ENCODE peak calls at places on chromosomes 16 and 17, in seven cellular contexts. One of them, this sample, is unnamed.

GRCh38 chr16:51237861-51238378 is 86.8 kb upstream of the SALL1 start:
- DNase-seq in fibroblast of pulmonary artery: no peak
- DNase-seq in hypothalamus: no peak
- DNase-seq in activated effector memory CD4-positive, alpha-beta T cell treated with Interleukin-2 at 50 U/mL for 16 hours: no peak
- DNase-seq in mesothelial cell of epicardium: no peak
- DNase-seq in KG1: no peak
- DNase-seq in frontal cortex: no peak
- DNase-seq in this sample: no peak

GRCh38 chr16:73016488-73016830 is 31.5 kb downstream of the ZFHX3 start:
- DNase-seq in fibroblast of pulmonary artery: no peak
- DNase-seq in hypothalamus: no peak
- DNase-seq in activated effector memory CD4-positive, alpha-beta T cell treated with Interleukin-2 at 50 U/mL for 16 hours: no peak
- DNase-seq in mesothelial cell of epicardium: no peak
- DNase-seq in KG1: no peak
- DNase-seq in frontal cortex: no peak
- DNase-seq in this sample: no peak

GRCh38 chr16:86928517-86929148 is 350.3 kb downstream of the FOXL1 start:
- DNase-seq in fibroblast of pulmonary artery: peak; percentile 26
- DNase-seq in hypothalamus: no peak
- DNase-seq in activated effector memory CD4-positive, alpha-beta T cell treated with Interleukin-2 at 50 U/mL for 16 hours: no peak
- DNase-seq in mesothelial cell of epicardium: no peak
- DNase-seq in KG1: no peak
- DNase-seq in frontal cortex: no peak
- DNase-seq in this sample: no peak

GRCh38 chr17:65987988-65988387 is 203.9 kb downstream of the CEP112 start:
- DNase-seq in fibroblast of pulmonary artery: peak; percentile 64
- DNase-seq in hypothalamus: no peak
- DNase-seq in activated effector memory CD4-positive, alpha-beta T cell treated with Interleukin-2 at 50 U/mL for 16 hours: no peak
- DNase-seq in mesothelial cell of epicardium: no peak
- DNase-seq in KG1: no peak
- DNase-seq in frontal cortex: no peak
- DNase-seq in this sample: no peak

GRCh38 chr17:64635647-64636305 is 26.3 kb downstream of the SMURF2 start:
- DNase-seq in fibroblast of pulmonary artery: peak; percentile 82
- DNase-seq in hypothalamus: no peak
- DNase-seq in activated effector memory CD4-positive, alpha-beta T cell treated with Interleukin-2 at 50 U/mL for 16 hours: no peak
- DNase-seq in mesothelial cell of epicardium: no peak
- DNase-seq in KG1: no peak
- DNase-seq in frontal cortex: no peak
- DNase-seq in this sample: no peak

GRCh38 chr17:81549826-81550225 is 2.3 kb downstream of the FAAP100 start:
- DNase-seq in fibroblast of pulmonary artery: no peak
- DNase-seq in hypothalamus: no peak
- DNase-seq in activated effector memory CD4-positive, alpha-beta T cell treated with Interleukin-2 at 50 U/mL for 16 hours: no peak
- DNase-seq in mesothelial cell of epicardium: no peak
- DNase-seq in KG1: no peak
- DNase-seq in frontal cortex: no peak
- DNase-seq in this sample: no peak

GRCh38 chr17:17837380-17837821 is 615 bp upstream of the SREBF1 start:
- DNase-seq in fibroblast of pulmonary artery: peak; percentile 92
- DNase-seq in hypothalamus: no peak
- DNase-seq in activated effector memory CD4-positive, alpha-beta T cell treated with Interleukin-2 at 50 U/mL for 16 hours: no peak
- DNase-seq in mesothelial cell of epicardium: no peak
- DNase-seq in KG1: no peak
- DNase-seq in frontal cortex: no peak
- DNase-seq in this sample: no peak

GRCh38 chr16:3690470-3690918 is 26.8 kb downstream of the TRAP1 start:
- DNase-seq in fibroblast of pulmonary artery: peak; percentile 96
- DNase-seq in hypothalamus: peak; percentile 84
- DNase-seq in activated effector memory CD4-positive, alpha-beta T cell treated with Interleukin-2 at 50 U/mL for 16 hours: peak; percentile 74
- DNase-seq in mesothelial cell of epicardium: peak; percentile 92
- DNase-seq in KG1: peak; percentile 37
- DNase-seq in frontal cortex: peak; percentile 91
- DNase-seq in this sample: peak; percentile 84

GRCh38 chr17:61581611-61582349 is 9.2 kb downstream of the NACA2 start:
- DNase-seq in fibroblast of pulmonary artery: no peak
- DNase-seq in hypothalamus: no peak
- DNase-seq in activated effector memory CD4-positive, alpha-beta T cell treated with Interleukin-2 at 50 U/mL for 16 hours: no peak
- DNase-seq in mesothelial cell of epicardium: no peak
- DNase-seq in KG1: no peak
- DNase-seq in frontal cortex: no peak
- DNase-seq in this sample: no peak

GRCh38 chr17:5870231-5870953 is 199.8 kb upstream of the WSCD1 start:
- DNase-seq in fibroblast of pulmonary artery: no peak
- DNase-seq in hypothalamus: no peak
- DNase-seq in activated effector memory CD4-positive, alpha-beta T cell treated with Interleukin-2 at 50 U/mL for 16 hours: no peak
- DNase-seq in mesothelial cell of epicardium: no peak
- DNase-seq in KG1: no peak
- DNase-seq in frontal cortex: no peak
- DNase-seq in this sample: no peak

GRCh38 chr17:58970966-58971575 is 135.6 kb downstream of the TRIM37 start:
- DNase-seq in fibroblast of pulmonary artery: no peak
- DNase-seq in hypothalamus: no peak
- DNase-seq in activated effector memory CD4-positive, alpha-beta T cell treated with Interleukin-2 at 50 U/mL for 16 hours: no peak
- DNase-seq in mesothelial cell of epicardium: no peak
- DNase-seq in KG1: no peak
- DNase-seq in frontal cortex: no peak
- DNase-seq in this sample: no peak

GRCh38 chr16:70453891-70454220 is 539 bp upstream of the FCSK start:
- DNase-seq in fibroblast of pulmonary artery: no peak
- DNase-seq in hypothalamus: no peak
- DNase-seq in activated effector memory CD4-positive, alpha-beta T cell treated with Interleukin-2 at 50 U/mL for 16 hours: no peak
- DNase-seq in mesothelial cell of epicardium: no peak
- DNase-seq in KG1: no peak
- DNase-seq in frontal cortex: no peak
- DNase-seq in this sample: no peak

GRCh38 chr16:49744244-49744976 is 111.5 kb downstream of the ZNF423 start:
- DNase-seq in fibroblast of pulmonary artery: no peak
- DNase-seq in hypothalamus: no peak
- DNase-seq in activated effector memory CD4-positive, alpha-beta T cell treated with Interleukin-2 at 50 U/mL for 16 hours: no peak
- DNase-seq in mesothelial cell of epicardium: no peak
- DNase-seq in KG1: no peak
- DNase-seq in frontal cortex: no peak
- DNase-seq in this sample: no peak

GRCh38 chr17:27807567-27808470 is 7.5 kb upstream of the NOS2 start:
- DNase-seq in fibroblast of pulmonary artery: no peak
- DNase-seq in hypothalamus: no peak
- DNase-seq in activated effector memory CD4-positive, alpha-beta T cell treated with Interleukin-2 at 50 U/mL for 16 hours: peak; percentile 56
- DNase-seq in mesothelial cell of epicardium: no peak
- DNase-seq in KG1: no peak
- DNase-seq in frontal cortex: no peak
- DNase-seq in this sample: no peak

GRCh38 chr16:86346034-86346433 is 164.3 kb upstream of the FOXF1 start:
- DNase-seq in fibroblast of pulmonary artery: no peak
- DNase-seq in hypothalamus: no peak
- DNase-seq in activated effector memory CD4-positive, alpha-beta T cell treated with Interleukin-2 at 50 U/mL for 16 hours: no peak
- DNase-seq in mesothelial cell of epicardium: no peak
- DNase-seq in KG1: no peak
- DNase-seq in frontal cortex: no peak
- DNase-seq in this sample: no peak

GRCh38 chr17:7560172-7561027 is 1.3 kb upstream of the SENP3 start:
- DNase-seq in fibroblast of pulmonary artery: peak; percentile 65
- DNase-seq in hypothalamus: no peak
- DNase-seq in activated effector memory CD4-positive, alpha-beta T cell treated with Interleukin-2 at 50 U/mL for 16 hours: no peak
- DNase-seq in mesothelial cell of epicardium: peak; percentile 80
- DNase-seq in KG1: no peak
- DNase-seq in frontal cortex: no peak
- DNase-seq in this sample: no peak

GRCh38 chr17:72342582-72343527 is 222.0 kb downstream of the SOX9 start:
- DNase-seq in fibroblast of pulmonary artery: peak; percentile 23
- DNase-seq in hypothalamus: peak; percentile 44
- DNase-seq in activated effector memory CD4-positive, alpha-beta T cell treated with Interleukin-2 at 50 U/mL for 16 hours: no peak
- DNase-seq in mesothelial cell of epicardium: no peak
- DNase-seq in KG1: no peak
- DNase-seq in frontal cortex: peak; percentile 38
- DNase-seq in this sample: no peak

GRCh38 chr16:2147981-2148671 is at the start of gene RAB26:
- DNase-seq in fibroblast of pulmonary artery: peak; percentile 48
- DNase-seq in hypothalamus: peak; percentile 69
- DNase-seq in activated effector memory CD4-positive, alpha-beta T cell treated with Interleukin-2 at 50 U/mL for 16 hours: peak; percentile 38
- DNase-seq in mesothelial cell of epicardium: peak; percentile 55
- DNase-seq in KG1: no peak
- DNase-seq in frontal cortex: peak; percentile 84
- DNase-seq in this sample: peak; percentile 75

GRCh38 chr16:73420244-73421040 is 372.5 kb upstream of the ZFHX3 start:
- DNase-seq in fibroblast of pulmonary artery: no peak
- DNase-seq in hypothalamus: no peak
- DNase-seq in activated effector memory CD4-positive, alpha-beta T cell treated with Interleukin-2 at 50 U/mL for 16 hours: no peak
- DNase-seq in mesothelial cell of epicardium: no peak
- DNase-seq in KG1: no peak
- DNase-seq in frontal cortex: no peak
- DNase-seq in this sample: no peak

GRCh38 chr17:39011907-39012468 is 44.8 kb upstream of the FBXO47 start:
- DNase-seq in fibroblast of pulmonary artery: no peak
- DNase-seq in hypothalamus: no peak
- DNase-seq in activated effector memory CD4-positive, alpha-beta T cell treated with Interleukin-2 at 50 U/mL for 16 hours: no peak
- DNase-seq in mesothelial cell of epicardium: no peak
- DNase-seq in KG1: no peak
- DNase-seq in frontal cortex: no peak
- DNase-seq in this sample: no peak

GRCh38 chr17:78358538-78359215 is 1.2 kb downstream of the SOCS3 start:
- DNase-seq in fibroblast of pulmonary artery: peak; percentile 64
- DNase-seq in hypothalamus: no peak
- DNase-seq in activated effector memory CD4-positive, alpha-beta T cell treated with Interleukin-2 at 50 U/mL for 16 hours: no peak
- DNase-seq in mesothelial cell of epicardium: no peak
- DNase-seq in KG1: no peak
- DNase-seq in frontal cortex: no peak
- DNase-seq in this sample: peak; percentile 49

GRCh38 chr17:42333053-42333452 is 44.8 kb downstream of the STAT5A start:
- DNase-seq in fibroblast of pulmonary artery: no peak
- DNase-seq in hypothalamus: no peak
- DNase-seq in activated effector memory CD4-positive, alpha-beta T cell treated with Interleukin-2 at 50 U/mL for 16 hours: no peak
- DNase-seq in mesothelial cell of epicardium: no peak
- DNase-seq in KG1: no peak
- DNase-seq in frontal cortex: no peak
- DNase-seq in this sample: no peak

GRCh38 chr16:17511340-17511739 is 40.6 kb upstream of the XYLT1 start:
- DNase-seq in fibroblast of pulmonary artery: no peak
- DNase-seq in hypothalamus: no peak
- DNase-seq in activated effector memory CD4-positive, alpha-beta T cell treated with Interleukin-2 at 50 U/mL for 16 hours: no peak
- DNase-seq in mesothelial cell of epicardium: no peak
- DNase-seq in KG1: no peak
- DNase-seq in frontal cortex: no peak
- DNase-seq in this sample: no peak

GRCh38 chr17:63249256-63250006 is 196.7 kb downstream of the CYB561 start:
- DNase-seq in fibroblast of pulmonary artery: peak; percentile 86
- DNase-seq in hypothalamus: no peak
- DNase-seq in activated effector memory CD4-positive, alpha-beta T cell treated with Interleukin-2 at 50 U/mL for 16 hours: no peak
- DNase-seq in mesothelial cell of epicardium: no peak
- DNase-seq in KG1: no peak
- DNase-seq in frontal cortex: no peak
- DNase-seq in this sample: no peak

GRCh38 chr17:60356947-60357346 is 35.0 kb downstream of the USP32 start:
- DNase-seq in fibroblast of pulmonary artery: peak; percentile 79
- DNase-seq in hypothalamus: no peak
- DNase-seq in activated effector memory CD4-positive, alpha-beta T cell treated with Interleukin-2 at 50 U/mL for 16 hours: no peak
- DNase-seq in mesothelial cell of epicardium: no peak
- DNase-seq in KG1: no peak
- DNase-seq in frontal cortex: no peak
- DNase-seq in this sample: no peak

GRCh38 chr17:47615766-47616424 is 33.8 kb upstream of the KPNB1 start:
- DNase-seq in fibroblast of pulmonary artery: peak; percentile 74
- DNase-seq in hypothalamus: no peak
- DNase-seq in activated effector memory CD4-positive, alpha-beta T cell treated with Interleukin-2 at 50 U/mL for 16 hours: no peak
- DNase-seq in mesothelial cell of epicardium: no peak
- DNase-seq in KG1: no peak
- DNase-seq in frontal cortex: peak; percentile 38
- DNase-seq in this sample: no peak

GRCh38 chr17:41697122-41697962 is 8.7 kb downstream of the EIF1 start:
- DNase-seq in fibroblast of pulmonary artery: peak; percentile 87
- DNase-seq in hypothalamus: peak; percentile 7
- DNase-seq in activated effector memory CD4-positive, alpha-beta T cell treated with Interleukin-2 at 50 U/mL for 16 hours: no peak
- DNase-seq in mesothelial cell of epicardium: no peak
- DNase-seq in KG1: no peak
- DNase-seq in frontal cortex: peak; percentile 51
- DNase-seq in this sample: no peak

GRCh38 chr17:17993366-17993765 is 20.7 kb downstream of the DRC3 start:
- DNase-seq in fibroblast of pulmonary artery: no peak
- DNase-seq in hypothalamus: no peak
- DNase-seq in activated effector memory CD4-positive, alpha-beta T cell treated with Interleukin-2 at 50 U/mL for 16 hours: no peak
- DNase-seq in mesothelial cell of epicardium: no peak
- DNase-seq in KG1: no peak
- DNase-seq in frontal cortex: no peak
- DNase-seq in this sample: no peak

GRCh38 chr16:58127033-58127556 is 2.1 kb downstream of the CFAP20 start:
- DNase-seq in fibroblast of pulmonary artery: peak; percentile 75
- DNase-seq in hypothalamus: no peak
- DNase-seq in activated effector memory CD4-positive, alpha-beta T cell treated with Interleukin-2 at 50 U/mL for 16 hours: no peak
- DNase-seq in mesothelial cell of epicardium: no peak
- DNase-seq in KG1: no peak
- DNase-seq in frontal cortex: no peak
- DNase-seq in this sample: no peak

GRCh38 chr17:1498233-1498632 is 5.7 kb upstream of the MYO1C start:
- DNase-seq in fibroblast of pulmonary artery: no peak
- DNase-seq in hypothalamus: no peak
- DNase-seq in activated effector memory CD4-positive, alpha-beta T cell treated with Interleukin-2 at 50 U/mL for 16 hours: no peak
- DNase-seq in mesothelial cell of epicardium: no peak
- DNase-seq in KG1: no peak
- DNase-seq in frontal cortex: no peak
- DNase-seq in this sample: no peak

GRCh38 chr17:57481901-57482300 is 225.6 kb downstream of the MSI2 start:
- DNase-seq in fibroblast of pulmonary artery: peak; percentile 99
- DNase-seq in hypothalamus: no peak
- DNase-seq in activated effector memory CD4-positive, alpha-beta T cell treated with Interleukin-2 at 50 U/mL for 16 hours: no peak
- DNase-seq in mesothelial cell of epicardium: no peak
- DNase-seq in KG1: no peak
- DNase-seq in frontal cortex: no peak
- DNase-seq in this sample: no peak

GRCh38 chr16:69501956-69502457 is 63.8 kb upstream of the NFAT5 start:
- DNase-seq in fibroblast of pulmonary artery: peak; percentile 13
- DNase-seq in hypothalamus: no peak
- DNase-seq in activated effector memory CD4-positive, alpha-beta T cell treated with Interleukin-2 at 50 U/mL for 16 hours: no peak
- DNase-seq in mesothelial cell of epicardium: no peak
- DNase-seq in KG1: no peak
- DNase-seq in frontal cortex: no peak
- DNase-seq in this sample: no peak